ENCODE peak calls at places on chromosomes 11 and 22, in nine cellular contexts. G is HFF-Myc; V is CD8-positive, alpha-beta T cell; P is astrocyte of the cerebellum; U is left ventricle myocardium inferior; N is RKO; T is nephron progenitor cell; L is stimulated activated CD4-positive, alpha-beta T cell treated with anti-CD3 and anti-CD28 coated beads, Interleukin-1b, Interleukin-23, amount 100 ng/mL, for 1 hour; A is activated gamma-delta T cell. Z is an unnamed sample.

GRCh38 chr22:17792289-17792688 is 18.0 kb upstream of the BID start:
- DNase-seq in U (no peak), T (no peak), P (no peak), N (no peak), V (no peak), A (no peak), G (no peak), L (no peak), Z (no peak)

GRCh38 chr22:49735411-49736311 is 92.0 kb downstream of the BRD1 start:
- DNase-seq in T (peak), U (no peak), P (no peak), A (no peak), V (no peak), L (no peak), G (no peak), N (peak), Z (peak)

GRCh38 chr22:46607483-46608114 is 12.6 kb upstream of the GRAMD4 start:
- DNase-seq in A (no peak), V (no peak), G (no peak), T (no peak), L (no peak), N (no peak), U (no peak), P (no peak), Z (no peak)

GRCh38 chr11:75946531-75947530 is 131.8 kb downstream of the UVRAG start:
- DNase-seq in L (no peak), A (no peak), U (no peak), G (peak), N (no peak), T (no peak), P (peak), V (no peak), Z (peak)

GRCh38 chr11:8709777-8710176 is 27.2 kb downstream of the RPL27A start:
- DNase-seq in U (no peak), A (no peak), L (no peak), T (no peak), V (no peak), N (no peak), P (no peak), G (no peak), Z (no peak)

GRCh38 chr11:62930157-62930556 is 9.0 kb upstream of the CHRM1 start:
- DNase-seq in G (no peak), V (no peak), T (no peak), U (no peak), P (no peak), A (no peak), N (no peak), L (no peak), Z (no peak)

GRCh38 chr11:36164522-36165250 is 124.5 kb downstream of the COMMD9 start:
- DNase-seq in N (peak), L (no peak), G (no peak), P (no peak), T (no peak), V (no peak), U (no peak), A (no peak), Z (no peak)

GRCh38 chr11:17014321-17014773 is at the start of gene PLEKHA7:
- DNase-seq in T (peak), P (no peak), A (no peak), G (no peak), U (no peak), N (no peak), V (no peak), L (no peak), Z (no peak)

GRCh38 chr22:49977578-49977977 is 17.0 kb downstream of the PIM3 start:
- DNase-seq in N (no peak), V (no peak), L (no peak), P (no peak), G (no peak), U (no peak), A (no peak), T (no peak), Z (peak)

GRCh38 chr11:55949330-55949729 is 13.1 kb upstream of the OR5I1 start:
- DNase-seq in A (no peak), U (no peak), N (no peak), G (no peak), T (no peak), L (no peak), V (no peak), P (no peak), Z (no peak)

GRCh38 chr22:33467718-33468117 is 409.5 kb upstream of the SYN3 start:
- DNase-seq in N (no peak), L (no peak), P (no peak), A (no peak), T (no peak), V (no peak), G (peak), U (no peak), Z (no peak)

GRCh38 chr22:42651134-42651533 is 1.9 kb upstream of the CYB5R3 start:
- DNase-seq in L (no peak), G (no peak), V (no peak), T (no peak), A (no peak), U (no peak), N (peak), P (no peak), Z (no peak)

GRCh38 chr22:27386186-27386585 is 415.4 kb downstream of the MN1 start:
- DNase-seq in N (no peak), U (no peak), L (no peak), V (no peak), P (no peak), G (no peak), T (no peak), A (no peak), Z (no peak)

GRCh38 chr11:105903113-105903512 is 118.9 kb downstream of the MSANTD4 start:
- DNase-seq in U (no peak), T (no peak), A (no peak), L (no peak), P (peak), V (no peak), G (no peak), N (no peak), Z (no peak)

GRCh38 chr11:22177186-22177585 is 15.7 kb upstream of the ANO5 start:
- DNase-seq in V (no peak), U (no peak), L (no peak), G (no peak), T (no peak), A (no peak), N (peak), P (no peak), Z (no peak)

GRCh38 chr22:26656896-26657851 is at the start of gene MIAT:
- DNase-seq in A (peak), T (peak), L (no peak), N (no peak), V (peak), P (no peak), G (no peak), U (no peak), Z (peak)

Z was measured in upper lobe of left lung.